ENCODE peak calls at places on chromosomes 1 and 21, in ten cellular contexts. One of them, this sample, is unnamed.

GRCh38 chr21:44828362-44829056 is 10.6 kb upstream of the SUMO3 start:
- DNase-seq in uterus: no peak
- DNase-seq in lung: no peak
- DNase-seq in adrenal gland: no peak
- DNase-seq in CD4-positive, alpha-beta T cell: no peak
- DNase-seq in ovary: no peak
- DNase-seq in IMR-90: no peak
- DNase-seq in prostate gland: no peak
- DNase-seq in PC-3: no peak
- DNase-seq in neural progenitor cell: no peak
- DNase-seq in this sample: no peak

GRCh38 chr1:181391297-181391905 is 91.9 kb upstream of the CACNA1E start:
- DNase-seq in uterus: no peak
- DNase-seq in lung: no peak
- DNase-seq in adrenal gland: no peak
- DNase-seq in CD4-positive, alpha-beta T cell: no peak
- DNase-seq in ovary: no peak
- DNase-seq in IMR-90: no peak
- DNase-seq in prostate gland: no peak
- DNase-seq in PC-3: no peak
- DNase-seq in neural progenitor cell: peak; percentile 29
- DNase-seq in this sample: no peak

GRCh38 chr1:24932284-24932683 is 2.2 kb upstream of the RUNX3 start:
- DNase-seq in uterus: no peak
- DNase-seq in lung: no peak
- DNase-seq in adrenal gland: no peak
- DNase-seq in CD4-positive, alpha-beta T cell: peak; percentile 40
- DNase-seq in ovary: no peak
- DNase-seq in IMR-90: no peak
- DNase-seq in prostate gland: no peak
- DNase-seq in PC-3: peak; percentile 54
- DNase-seq in neural progenitor cell: peak; percentile 86
- DNase-seq in this sample: peak; percentile 43

GRCh38 chr21:32578107-32578691 is 7.1 kb downstream of the TCP10L start:
- DNase-seq in uterus: no peak
- DNase-seq in lung: no peak
- DNase-seq in adrenal gland: no peak
- DNase-seq in CD4-positive, alpha-beta T cell: no peak
- DNase-seq in ovary: no peak
- DNase-seq in IMR-90: peak; percentile 9
- DNase-seq in prostate gland: no peak
- DNase-seq in PC-3: peak; percentile 26
- DNase-seq in neural progenitor cell: peak; percentile 71
- DNase-seq in this sample: no peak

GRCh38 chr1:17212487-17213121 is 7.7 kb downstream of the PADI1 start:
- DNase-seq in uterus: no peak
- DNase-seq in lung: no peak
- DNase-seq in adrenal gland: no peak
- DNase-seq in CD4-positive, alpha-beta T cell: peak; percentile 55
- DNase-seq in ovary: no peak
- DNase-seq in IMR-90: peak; percentile 73
- DNase-seq in prostate gland: no peak
- DNase-seq in PC-3: no peak
- DNase-seq in neural progenitor cell: peak; percentile 43
- DNase-seq in this sample: no peak

GRCh38 chr1:1680031-1680911 is 12.3 kb downstream of the SLC35E2B start:
- DNase-seq in uterus: no peak
- DNase-seq in lung: no peak
- DNase-seq in adrenal gland: no peak
- DNase-seq in CD4-positive, alpha-beta T cell: no peak
- DNase-seq in ovary: peak; percentile 21
- DNase-seq in IMR-90: no peak
- DNase-seq in prostate gland: no peak
- DNase-seq in PC-3: peak; percentile 1
- DNase-seq in neural progenitor cell: no peak
- DNase-seq in this sample: no peak

GRCh38 chr1:202656951-202657646 is 53.2 kb downstream of the SYT2 start:
- DNase-seq in uterus: no peak
- DNase-seq in lung: no peak
- DNase-seq in adrenal gland: no peak
- DNase-seq in CD4-positive, alpha-beta T cell: no peak
- DNase-seq in ovary: no peak
- DNase-seq in IMR-90: peak; percentile 46
- DNase-seq in prostate gland: no peak
- DNase-seq in PC-3: peak; percentile 39
- DNase-seq in neural progenitor cell: peak; percentile 88
- DNase-seq in this sample: no peak

GRCh38 chr21:39444406-39445145 is 1.0 kb downstream of the LCA5L start:
- DNase-seq in uterus: peak; percentile 26
- DNase-seq in lung: no peak
- DNase-seq in adrenal gland: peak; percentile 36
- DNase-seq in CD4-positive, alpha-beta T cell: no peak
- DNase-seq in ovary: no peak
- DNase-seq in IMR-90: peak; percentile 58
- DNase-seq in prostate gland: no peak
- DNase-seq in PC-3: peak; percentile 10
- DNase-seq in neural progenitor cell: peak; percentile 64
- DNase-seq in this sample: peak; percentile 53

GRCh38 chr1:237098517-237098916 is 56.5 kb downstream of the RYR2 start:
- DNase-seq in uterus: no peak
- DNase-seq in lung: no peak
- DNase-seq in adrenal gland: no peak
- DNase-seq in CD4-positive, alpha-beta T cell: no peak
- DNase-seq in ovary: no peak
- DNase-seq in IMR-90: no peak
- DNase-seq in prostate gland: no peak
- DNase-seq in PC-3: no peak
- DNase-seq in neural progenitor cell: no peak
- DNase-seq in this sample: no peak

GRCh38 chr1:118204106-118204505 is 19.1 kb upstream of the SPAG17 start:
- DNase-seq in uterus: no peak
- DNase-seq in lung: no peak
- DNase-seq in adrenal gland: no peak
- DNase-seq in CD4-positive, alpha-beta T cell: no peak
- DNase-seq in ovary: no peak
- DNase-seq in IMR-90: no peak
- DNase-seq in prostate gland: no peak
- DNase-seq in PC-3: peak; percentile 28
- DNase-seq in neural progenitor cell: no peak
- DNase-seq in this sample: no peak

GRCh38 chr1:54810144-54810942 is 9.2 kb upstream of the TTC22 start:
- DNase-seq in uterus: peak; percentile 65
- DNase-seq in lung: peak; percentile 61
- DNase-seq in adrenal gland: peak; percentile 70
- DNase-seq in CD4-positive, alpha-beta T cell: peak; percentile 51
- DNase-seq in ovary: peak; percentile 64
- DNase-seq in IMR-90: peak; percentile 37
- DNase-seq in prostate gland: peak; percentile 51
- DNase-seq in PC-3: peak; percentile 80
- DNase-seq in neural progenitor cell: peak; percentile 81
- DNase-seq in this sample: peak; percentile 82

GRCh38 chr1:4652631-4653327 is 1.6 kb upstream of the AJAP1 start:
- DNase-seq in uterus: peak; percentile 31
- DNase-seq in lung: peak; percentile 35
- DNase-seq in adrenal gland: peak; percentile 26
- DNase-seq in CD4-positive, alpha-beta T cell: peak; percentile 30
- DNase-seq in ovary: peak; percentile 57
- DNase-seq in IMR-90: no peak
- DNase-seq in prostate gland: peak; percentile 11
- DNase-seq in PC-3: peak; percentile 53
- DNase-seq in neural progenitor cell: peak; percentile 80
- DNase-seq in this sample: peak; percentile 63

GRCh38 chr1:232553809-232554208 is 76.1 kb downstream of the SIPA1L2 start:
- DNase-seq in uterus: no peak
- DNase-seq in lung: no peak
- DNase-seq in adrenal gland: no peak
- DNase-seq in CD4-positive, alpha-beta T cell: no peak
- DNase-seq in ovary: no peak
- DNase-seq in IMR-90: peak; percentile 68
- DNase-seq in prostate gland: no peak
- DNase-seq in PC-3: no peak
- DNase-seq in neural progenitor cell: no peak
- DNase-seq in this sample: no peak

GRCh38 chr1:54016343-54017282 is 1.4 kb downstream of the LDLRAD1 start:
- DNase-seq in uterus: no peak
- DNase-seq in lung: peak; percentile 46
- DNase-seq in adrenal gland: peak; percentile 66
- DNase-seq in CD4-positive, alpha-beta T cell: no peak
- DNase-seq in ovary: no peak
- DNase-seq in IMR-90: peak; percentile 20
- DNase-seq in prostate gland: peak; percentile 88
- DNase-seq in PC-3: peak; percentile 92
- DNase-seq in neural progenitor cell: no peak
- DNase-seq in this sample: no peak

GRCh38 chr1:58397187-58397820 is 149.2 kb downstream of the OMA1 start:
- DNase-seq in uterus: no peak
- DNase-seq in lung: no peak
- DNase-seq in adrenal gland: no peak
- DNase-seq in CD4-positive, alpha-beta T cell: no peak
- DNase-seq in ovary: no peak
- DNase-seq in IMR-90: peak; percentile 80
- DNase-seq in prostate gland: no peak
- DNase-seq in PC-3: no peak
- DNase-seq in neural progenitor cell: no peak
- DNase-seq in this sample: no peak

GRCh38 chr21:43718872-43719747 is at the start of gene PDXK:
- DNase-seq in uterus: peak; percentile 87
- DNase-seq in lung: peak; percentile 86
- DNase-seq in adrenal gland: peak; percentile 85
- DNase-seq in CD4-positive, alpha-beta T cell: peak; percentile 49
- DNase-seq in ovary: peak; percentile 87
- DNase-seq in IMR-90: peak; percentile 77
- DNase-seq in prostate gland: peak; percentile 87
- DNase-seq in PC-3: peak; percentile 95
- DNase-seq in neural progenitor cell: peak; percentile 94
- DNase-seq in this sample: peak; percentile 88
- TF ChIP-seq CTCF in uterus: no peak
- TF ChIP-seq CTCF in lung: no peak
- TF ChIP-seq CTCF in adrenal gland: no peak
- TF ChIP-seq CTCF in CD4-positive, alpha-beta T cell: no peak
- TF ChIP-seq CTCF in ovary: peak; percentile 24
- TF ChIP-seq CTCF in IMR-90: peak; percentile 17
- TF ChIP-seq CTCF in prostate gland: peak; percentile 34
- TF ChIP-seq CTCF in PC-3: peak; percentile 47
- TF ChIP-seq CTCF in neural progenitor cell: peak; percentile 24
- TF ChIP-seq CTCF in this sample: peak; percentile 44

GRCh38 chr1:34858901-34859441 is 578 bp downstream of the SMIM12 start:
- DNase-seq in uterus: peak; percentile 28
- DNase-seq in lung: peak; percentile 33
- DNase-seq in adrenal gland: peak; percentile 83
- DNase-seq in CD4-positive, alpha-beta T cell: peak; percentile 17
- DNase-seq in ovary: peak; percentile 70
- DNase-seq in IMR-90: peak; percentile 28
- DNase-seq in prostate gland: no peak
- DNase-seq in PC-3: peak; percentile 7
- DNase-seq in neural progenitor cell: no peak
- DNase-seq in this sample: no peak
- H3K27ac ChIP-seq in uterus: peak overlapping the region; percentile 80
- H3K27ac ChIP-seq in lung: peak overlapping the region; percentile 88
- H3K27ac ChIP-seq in adrenal gland: peak overlapping the region; percentile 95
- H3K27ac ChIP-seq in CD4-positive, alpha-beta T cell: peak overlapping the region; percentile 80
- H3K27ac ChIP-seq in ovary: peak overlapping the region; percentile 11
- H3K27ac ChIP-seq in IMR-90: peak overlapping the region; percentile 57
- H3K27ac ChIP-seq in prostate gland: peak overlapping the region; percentile 61
- H3K27ac ChIP-seq in PC-3: peak overlapping the region; percentile 35
- H3K27ac ChIP-seq in neural progenitor cell: no peak overlapping the region
- H3K27ac ChIP-seq in this sample: peak overlapping the region; percentile 55

GRCh38 chr21:41973861-41974751 is 20.3 kb upstream of the C2CD2 start:
- DNase-seq in uterus: no peak
- DNase-seq in lung: peak; percentile 28
- DNase-seq in adrenal gland: no peak
- DNase-seq in CD4-positive, alpha-beta T cell: no peak
- DNase-seq in ovary: no peak
- DNase-seq in IMR-90: peak; percentile 5
- DNase-seq in prostate gland: no peak
- DNase-seq in PC-3: no peak
- DNase-seq in neural progenitor cell: no peak
- DNase-seq in this sample: no peak
- TF ChIP-seq CTCF in uterus: peak; percentile 4
- TF ChIP-seq CTCF in lung: no peak
- TF ChIP-seq CTCF in adrenal gland: no peak
- TF ChIP-seq CTCF in CD4-positive, alpha-beta T cell: no peak
- TF ChIP-seq CTCF in ovary: no peak
- TF ChIP-seq CTCF in IMR-90: peak; percentile 9
- TF ChIP-seq CTCF in prostate gland: no peak
- TF ChIP-seq CTCF in PC-3: peak; percentile 57
- TF ChIP-seq CTCF in neural progenitor cell: no peak
- TF ChIP-seq CTCF in this sample: peak; percentile 63

DNA sequence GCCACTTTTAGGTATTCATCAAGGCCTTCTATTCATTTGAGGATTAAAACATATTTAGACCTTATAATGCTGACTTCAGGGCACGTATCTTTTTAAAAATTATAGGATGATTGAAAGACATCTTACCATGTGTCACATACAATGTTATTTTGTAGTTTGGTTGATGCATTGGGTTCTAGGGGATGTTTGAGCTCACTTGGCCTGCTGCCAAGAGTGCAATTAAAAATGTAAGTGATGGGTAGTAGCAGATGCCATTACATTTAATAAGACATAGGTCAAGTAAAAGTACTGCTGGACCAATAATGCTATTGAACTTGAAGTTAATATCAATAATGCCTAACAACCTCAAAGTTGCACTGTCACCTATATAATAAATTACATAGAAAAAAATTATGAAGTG is 616.5 kb upstream of the RGS18 start:
- DNase-seq in uterus: no peak
- DNase-seq in lung: no peak
- DNase-seq in adrenal gland: no peak
- DNase-seq in CD4-positive, alpha-beta T cell: no peak
- DNase-seq in ovary: no peak
- DNase-seq in IMR-90: no peak
- DNase-seq in prostate gland: no peak
- DNase-seq in PC-3: no peak
- DNase-seq in neural progenitor cell: no peak
- DNase-seq in this sample: no peak
- H3K27ac ChIP-seq in uterus: no peak overlapping the region
- H3K27ac ChIP-seq in lung: no peak overlapping the region
- H3K27ac ChIP-seq in adrenal gland: no peak overlapping the region
- H3K27ac ChIP-seq in CD4-positive, alpha-beta T cell: no peak overlapping the region
- H3K27ac ChIP-seq in ovary: no peak overlapping the region
- H3K27ac ChIP-seq in IMR-90: no peak overlapping the region
- H3K27ac ChIP-seq in prostate gland: no peak overlapping the region
- H3K27ac ChIP-seq in PC-3: no peak overlapping the region
- H3K27ac ChIP-seq in neural progenitor cell: no peak overlapping the region
- H3K27ac ChIP-seq in this sample: no peak overlapping the region

GRCh38 chr1:11262171-11263049 is at the start of gene MTOR:
- DNase-seq in uterus: peak; percentile 98
- DNase-seq in lung: peak; percentile 99
- DNase-seq in adrenal gland: peak; percentile 100
- DNase-seq in CD4-positive, alpha-beta T cell: peak; percentile 96
- DNase-seq in ovary: peak; percentile 96
- DNase-seq in IMR-90: peak; percentile 100
- DNase-seq in prostate gland: peak; percentile 100
- DNase-seq in PC-3: peak; percentile 99
- DNase-seq in neural progenitor cell: peak; percentile 100
- DNase-seq in this sample: peak; percentile 99
- TF ChIP-seq CTCF in uterus: peak; percentile 6
- TF ChIP-seq CTCF in lung: no peak
- TF ChIP-seq CTCF in adrenal gland: peak; percentile 14
- TF ChIP-seq CTCF in CD4-positive, alpha-beta T cell: no peak
- TF ChIP-seq CTCF in ovary: no peak
- TF ChIP-seq CTCF in IMR-90: peak; percentile 14
- TF ChIP-seq CTCF in prostate gland: peak; percentile 30
- TF ChIP-seq CTCF in PC-3: peak; percentile 41
- TF ChIP-seq CTCF in neural progenitor cell: peak; percentile 33
- TF ChIP-seq CTCF in this sample: peak; percentile 43